ENCODE peak calls at places on chromosome 16, in five cellular contexts. H is prostate gland, K is IMR-90, Q is body of pancreas, M is stomach. S is an unnamed sample.

GRCh38 chr16:47732806-47733150 is 271.6 kb downstream of the PHKB start:
- DNase-seq in K (peak; percentile 99), Q (no peak), M (no peak), H (no peak), S (no peak)

GRCh38 chr16:14652726-14653125 is 20.0 kb downstream of the BFAR start:
- DNase-seq in Q (no peak), K (no peak), H (no peak), M (no peak), S (no peak)

GRCh38 chr16:4521971-4522623 is 16.5 kb downstream of the CDIP1 start:
- DNase-seq in H (no peak), K (no peak), Q (peak; percentile 65), M (no peak), S (no peak)

GRCh38 chr16:29962344-29962994 is 590 bp downstream of the TMEM219 start:
- DNase-seq in K (peak; percentile 27), Q (peak; percentile 35), M (peak; percentile 45), H (peak; percentile 24), S (no peak)

GRCh38 chr16:50272687-50273381 is 6.5 kb downstream of the ADCY7 start:
- DNase-seq in M (no peak), H (no peak), Q (no peak), K (no peak), S (no peak)

GRCh38 chr16:17658881-17659280 is 188.1 kb upstream of the XYLT1 start:
- DNase-seq in M (no peak), H (no peak), K (no peak), Q (no peak), S (no peak)

GRCh38 chr16:70481929-70482536 is 27.6 kb downstream of the FCSK start:
- DNase-seq in K (peak; percentile 57), H (no peak), M (no peak), Q (no peak), S (no peak)

GRCh38 chr16:81632392-81633146 is 146.5 kb upstream of the PLCG2 start:
- DNase-seq in H (no peak), K (peak; percentile 94), M (peak; percentile 49), Q (peak; percentile 60), S (peak; percentile 85)

GRCh38 chr16:56861756-56862155 is 3.3 kb upstream of the SLC12A3 start:
- DNase-seq in Q (no peak), M (no peak), H (no peak), K (no peak), S (no peak)

GRCh38 chr16:1335996-1336395 is 2.6 kb downstream of the BAIAP3 start:
- DNase-seq in K (no peak), H (no peak), Q (no peak), M (no peak), S (no peak)

GRCh38 chr16:57299719-57300386 is 15.4 kb upstream of the PLLP start:
- DNase-seq in Q (peak; percentile 91), M (peak; percentile 83), K (peak; percentile 97), H (peak; percentile 88), S (peak; percentile 97)

GRCh38 chr16:84647830-84648594 is at the start of gene KLHL36:
- DNase-seq in Q (peak; percentile 33), M (peak; percentile 66), H (peak; percentile 49), K (no peak), S (peak; percentile 52)

GRCh38 chr16:84641643-84642358 is 6.5 kb upstream of the KLHL36 start:
- DNase-seq in Q (no peak), H (no peak), K (no peak), M (no peak), S (no peak)

GRCh38 chr16:84643180-84643583 is 5.1 kb upstream of the KLHL36 start:
- DNase-seq in Q (peak; percentile 70), K (peak; percentile 93), M (peak; percentile 45), H (peak; percentile 77), S (peak; percentile 91)

GRCh38 chr16:84640145-84640544 is 8.2 kb upstream of the KLHL36 start:
- DNase-seq in K (no peak), H (no peak), M (no peak), Q (no peak), S (no peak)

DNA sequence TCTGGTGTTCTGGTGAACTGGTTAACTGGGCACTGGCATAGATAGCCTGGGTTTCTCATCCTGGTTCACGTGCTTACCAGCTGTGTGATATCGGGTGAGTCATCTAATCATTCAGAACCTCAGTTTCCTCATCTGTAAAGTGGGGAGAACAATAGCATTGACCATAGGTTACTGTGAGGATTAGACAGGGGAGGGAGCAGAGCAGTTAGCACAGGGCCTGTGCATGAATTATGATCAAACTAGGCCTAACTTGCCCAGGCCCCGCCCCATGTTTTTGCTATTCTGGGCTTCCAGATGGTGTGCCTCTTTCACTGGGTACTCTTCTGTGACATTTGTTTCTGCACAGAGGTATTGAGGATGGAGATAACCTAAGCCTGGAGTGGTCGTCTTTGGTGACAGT is 4.6 kb upstream of the KLHL36 start:
- DNase-seq in M (no peak), K (no peak), H (no peak), Q (no peak), S (no peak)
- H3K27ac ChIP-seq in M (no peak overlapping the region), K (peak overlapping the region; percentile 6), H (peak overlapping the region; percentile 48), Q (no peak overlapping the region), S (peak overlapping the region; percentile 71)

GRCh38 chr16:53111078-53111776 is 56.4 kb downstream of the CHD9 start:
- DNase-seq in K (peak; percentile 60), H (no peak), Q (no peak), M (no peak), S (no peak)
- TF ChIP-seq POLR2A in K (no peak), H (no peak), Q (no peak), M (no peak), S (no peak)

GRCh38 chr16:12002447-12003006 is 26.0 kb downstream of the SNX29 start:
- DNase-seq in H (no peak), M (no peak), Q (no peak), K (peak; percentile 75), S (peak; percentile 21)
- H3K4me3 ChIP-seq in H (no peak overlapping the region), M (no peak overlapping the region), Q (no peak overlapping the region), K (no peak overlapping the region), S (no peak overlapping the region)

GRCh38 chr16:15781650-15782049 is 75.2 kb downstream of the MYH11 start:
- DNase-seq in Q (no peak), H (no peak), K (no peak), M (no peak), S (no peak)

GRCh38 chr16:15782573-15783365 is 74.1 kb downstream of the MYH11 start:
- DNase-seq in H (no peak), K (peak; percentile 16), M (no peak), Q (no peak), S (no peak)

GRCh38 chr16:15786501-15786900 is 70.3 kb downstream of the MYH11 start:
- DNase-seq in Q (no peak), K (no peak), H (no peak), M (no peak), S (no peak)

GRCh38 chr16:15785386-15786059 is 71.3 kb downstream of the MYH11 start:
- DNase-seq in K (peak; percentile 53), M (no peak), H (no peak), Q (no peak), S (no peak)

GRCh38 chr16:15783985-15784384 is 72.8 kb downstream of the MYH11 start:
- DNase-seq in M (no peak), K (no peak), Q (no peak), H (no peak), S (no peak)
- H3K27ac ChIP-seq in M (no peak overlapping the region), K (no peak overlapping the region), Q (no peak overlapping the region), H (no peak overlapping the region), S (no peak overlapping the region)

DNA sequence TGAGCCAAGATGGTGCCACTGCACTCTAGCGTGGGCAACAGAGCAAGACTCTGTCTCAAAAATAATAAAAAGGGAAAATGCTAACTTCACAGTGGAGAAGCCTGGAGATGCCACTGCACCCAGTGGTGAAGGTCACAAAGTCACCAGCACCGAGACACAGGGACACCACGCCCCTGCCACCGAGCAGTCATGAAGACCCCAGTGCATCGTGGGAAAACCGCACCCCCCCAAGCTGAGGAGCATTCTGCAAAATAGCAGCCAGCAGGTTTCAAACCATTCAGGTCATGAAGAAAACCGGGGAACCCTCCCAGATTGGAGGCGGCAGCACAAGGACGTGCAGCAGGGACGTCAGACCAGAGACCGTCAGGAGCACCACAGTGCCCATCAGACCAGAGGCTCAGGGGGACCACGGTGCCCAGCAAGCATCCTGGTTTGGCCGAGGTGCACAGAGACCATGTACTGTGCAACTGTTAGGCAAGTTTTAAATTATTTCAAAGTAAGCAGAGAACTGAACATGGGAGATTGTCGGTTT is 13.7 kb downstream of the CHMP1A start:
- DNase-seq in K (no peak), Q (no peak), H (no peak), M (no peak), S (no peak)
- TF ChIP-seq POLR2A in K (no peak), Q (no peak), H (no peak), M (no peak), S (no peak)

DNA sequence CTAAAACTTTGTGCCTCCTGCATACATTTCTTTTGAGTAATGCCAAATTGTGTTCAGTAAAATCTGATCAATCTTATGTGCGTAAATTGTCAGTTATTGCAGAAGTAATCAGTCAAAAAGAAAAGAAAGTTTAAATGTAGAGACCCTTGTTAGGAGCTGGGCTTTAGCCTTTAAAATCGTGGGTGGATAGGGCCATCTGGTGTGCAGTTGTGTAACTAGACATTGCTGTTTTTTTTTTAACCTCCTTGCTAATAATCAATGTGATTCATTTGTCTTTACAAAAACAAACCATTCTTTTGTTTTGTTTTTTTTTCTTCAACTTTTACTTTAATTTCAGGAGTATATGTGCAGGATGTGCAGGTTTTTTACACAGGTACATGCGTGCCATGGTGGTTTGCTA is 5.3 kb upstream of the WWOX start:
- DNase-seq in M (no peak), K (no peak), H (no peak), Q (no peak), S (no peak)
- H3K4me3 ChIP-seq in M (no peak overlapping the region), K (no peak overlapping the region), H (no peak overlapping the region), Q (no peak overlapping the region), S (no peak overlapping the region)

DNA sequence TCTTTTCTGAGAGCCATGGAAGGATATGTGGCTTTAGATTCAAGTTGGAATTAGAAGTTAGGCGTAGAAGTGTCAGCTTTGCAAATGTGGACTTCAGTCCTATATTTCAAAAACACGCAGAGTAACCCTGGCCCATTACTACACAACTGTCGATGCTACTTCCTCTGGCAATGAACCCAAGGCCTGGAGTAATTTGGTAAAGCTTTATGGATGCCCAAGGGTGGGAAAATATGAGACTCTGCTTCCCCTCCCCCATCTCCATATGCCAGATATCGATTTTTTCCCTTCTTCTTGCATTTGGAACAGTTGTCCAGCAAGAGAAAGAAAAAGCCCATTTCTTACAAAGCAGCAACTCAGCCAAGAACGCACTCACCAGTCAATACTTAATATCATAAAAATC is 2.9 kb upstream of the MAP1LC3B start:
- DNase-seq in H (no peak), K (no peak), Q (peak; percentile 66), M (no peak), S (no peak)
- H3K27ac ChIP-seq in H (peak overlapping the region; percentile 94), K (no peak overlapping the region), Q (peak overlapping the region; percentile 3), M (no peak overlapping the region), S (peak overlapping the region; percentile 93)